ENCODE peak calls at places on chromosomes 2 and 18, in seven cellular contexts. B is colonic mucosa; C is H9; X is lung; P is cardiac muscle cell; K is transverse colon; G is CD4-positive, CD25-positive, alpha-beta regulatory T cell. L is an unnamed sample.

GRCh38 chr2:152127628-152128027 is 28.8 kb upstream of the CACNB4 start:
- DNase-seq in B (no peak), C (no peak), X (no peak), P (no peak), K (no peak), G (no peak), L (no peak)

GRCh38 chr2:105114551-105114950 is 76.7 kb downstream of the MRPS9 start:
- DNase-seq in B (no peak), C (no peak), X (no peak), P (peak; percentile 78), K (no peak), G (no peak), L (no peak)

GRCh38 chr2:109270758-109271305 is 141.8 kb downstream of the SH3RF3 start:
- DNase-seq in B (peak; percentile 54), C (no peak), X (peak; percentile 73), P (peak; percentile 33), K (peak; percentile 56), G (no peak), L (no peak)

GRCh38 chr2:65835106-65835505 is 402.7 kb upstream of the SPRED2 start:
- DNase-seq in B (no peak), C (no peak), X (no peak), P (no peak), K (no peak), G (no peak), L (no peak)

GRCh38 chr2:17398770-17399169 is 119.5 kb downstream of the RAD51AP2 start:
- DNase-seq in B (no peak), C (no peak), X (no peak), P (no peak), K (no peak), G (no peak), L (no peak)

GRCh38 chr2:218853766-218854165 is 5.8 kb upstream of the WNT6 start:
- DNase-seq in B (no peak), C (no peak), X (no peak), P (peak; percentile 63), K (no peak), G (no peak), L (no peak)

GRCh38 chr2:144835634-144836351 is 315.9 kb upstream of the ZEB2 start:
- DNase-seq in B (no peak), C (no peak), X (no peak), P (peak; percentile 21), K (no peak), G (no peak), L (no peak)

GRCh38 chr2:127400533-127400896 is 12.7 kb upstream of the MAP3K2 start:
- DNase-seq in B (peak; percentile 80), C (no peak), X (no peak), P (no peak), K (peak; percentile 72), G (no peak), L (no peak)

GRCh38 chr2:27723372-27724144 is 48.0 kb upstream of the MRPL33 start:
- DNase-seq in B (peak; percentile 78), C (peak; percentile 76), X (peak; percentile 71), P (peak; percentile 85), K (peak; percentile 70), G (no peak), L (no peak)

GRCh38 chr18:10431680-10432079 is 22.8 kb upstream of the APCDD1 start:
- DNase-seq in B (no peak), C (no peak), X (no peak), P (no peak), K (no peak), G (no peak), L (no peak)

GRCh38 chr2:45330113-45330512 is 281.0 kb downstream of the SRBD1 start:
- DNase-seq in B (no peak), C (no peak), X (no peak), P (no peak), K (no peak), G (no peak), L (no peak)

GRCh38 chr2:145800201-145801091 is 1280.5 kb upstream of the ZEB2 start:
- DNase-seq in B (no peak), C (no peak), X (no peak), P (peak; percentile 27), K (no peak), G (no peak), L (no peak)

GRCh38 chr2:47512581-47513083 is 109.7 kb downstream of the MSH2 start:
- DNase-seq in B (no peak), C (no peak), X (no peak), P (peak; percentile 30), K (no peak), G (no peak), L (no peak)

GRCh38 chr2:224909885-224910517 is 132.3 kb downstream of the DOCK10 start:
- DNase-seq in B (no peak), C (no peak), X (peak; percentile 62), P (peak; percentile 91), K (no peak), G (peak; percentile 15), L (peak; percentile 6)

GRCh38 chr2:172977330-172978052 is 98.2 kb upstream of the MAP3K20 start:
- DNase-seq in B (no peak), C (peak; percentile 43), X (no peak), P (no peak), K (no peak), G (no peak), L (no peak)

GRCh38 chr2:34474646-34475045 is 875.5 kb upstream of the FAM98A start:
- DNase-seq in B (no peak), C (no peak), X (no peak), P (no peak), K (no peak), G (no peak), L (no peak)

GRCh38 chr2:21422050-21422449 is 298.3 kb downstream of the TDRD15 start:
- DNase-seq in B (peak; percentile 27), C (peak; percentile 81), X (no peak), P (no peak), K (peak; percentile 16), G (no peak), L (no peak)

GRCh38 chr2:164928101-164928673 is 27.1 kb downstream of the SLC38A11 start:
- DNase-seq in B (no peak), C (no peak), X (no peak), P (no peak), K (no peak), G (no peak), L (no peak)

DNA sequence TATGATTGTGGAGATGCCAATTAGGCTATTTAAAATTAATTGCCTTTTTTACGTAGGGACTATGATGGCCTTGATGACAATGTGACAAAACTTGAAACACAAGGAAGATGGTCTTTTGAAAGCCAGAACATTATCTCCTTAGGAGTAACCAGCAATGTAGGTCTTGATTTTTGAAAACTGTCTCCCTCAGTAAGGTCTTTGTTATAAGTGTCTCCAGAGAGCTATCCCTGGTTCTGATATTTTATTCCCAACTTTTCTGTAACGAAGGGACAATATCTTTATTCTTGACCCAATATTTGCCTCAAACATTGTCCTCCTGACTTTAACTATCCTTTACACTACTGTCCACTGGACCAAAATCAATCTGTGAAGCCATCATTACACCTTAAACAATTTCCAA is 493.2 kb downstream of the CCDC85A start:
- DNase-seq in B (no peak), C (no peak), X (no peak), P (no peak), K (no peak), G (no peak), L (no peak)
- H3K9me3 ChIP-seq in B (no peaks in the 10 kb centered on the region), C (peaks cover 15% of the 10 kb centered on the region), X (peaks cover 15% of the 10 kb centered on the region), P (no peaks in the 10 kb centered on the region), K (peaks cover 11% of the 10 kb centered on the region), G (peaks cover 20% of the 10 kb centered on the region), L (no peaks in the 10 kb centered on the region)

DNA sequence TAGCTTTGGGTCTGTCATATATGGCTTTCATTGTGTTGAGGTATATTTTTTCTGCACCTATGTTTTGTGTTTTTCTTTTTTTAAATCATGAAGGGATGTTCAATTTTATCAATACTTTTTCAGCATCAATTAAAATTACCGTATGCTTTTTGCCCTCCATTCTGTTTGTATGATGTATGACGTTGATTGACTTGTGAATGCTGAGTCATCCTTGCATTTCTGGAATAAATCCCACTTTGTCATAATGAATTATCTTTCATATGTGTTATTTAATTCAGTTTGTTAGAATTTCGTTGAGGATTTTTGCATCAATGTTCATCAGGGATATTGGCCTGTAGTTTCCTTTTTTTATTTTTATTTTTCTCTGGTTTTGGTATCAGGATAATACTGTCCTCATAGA is 790.9 kb downstream of the TMEM182 start:
- DNase-seq in B (no peak), C (no peak), X (no peak), P (no peak), K (no peak), G (no peak), L (no peak)
- H3K9me3 ChIP-seq in B (no peaks in the 10 kb centered on the region), C (no peaks in the 10 kb centered on the region), X (no peaks in the 10 kb centered on the region), P (no peaks in the 10 kb centered on the region), K (no peaks in the 10 kb centered on the region), G (peaks cover 11% of the 10 kb centered on the region), L (no peaks in the 10 kb centered on the region)

DNA sequence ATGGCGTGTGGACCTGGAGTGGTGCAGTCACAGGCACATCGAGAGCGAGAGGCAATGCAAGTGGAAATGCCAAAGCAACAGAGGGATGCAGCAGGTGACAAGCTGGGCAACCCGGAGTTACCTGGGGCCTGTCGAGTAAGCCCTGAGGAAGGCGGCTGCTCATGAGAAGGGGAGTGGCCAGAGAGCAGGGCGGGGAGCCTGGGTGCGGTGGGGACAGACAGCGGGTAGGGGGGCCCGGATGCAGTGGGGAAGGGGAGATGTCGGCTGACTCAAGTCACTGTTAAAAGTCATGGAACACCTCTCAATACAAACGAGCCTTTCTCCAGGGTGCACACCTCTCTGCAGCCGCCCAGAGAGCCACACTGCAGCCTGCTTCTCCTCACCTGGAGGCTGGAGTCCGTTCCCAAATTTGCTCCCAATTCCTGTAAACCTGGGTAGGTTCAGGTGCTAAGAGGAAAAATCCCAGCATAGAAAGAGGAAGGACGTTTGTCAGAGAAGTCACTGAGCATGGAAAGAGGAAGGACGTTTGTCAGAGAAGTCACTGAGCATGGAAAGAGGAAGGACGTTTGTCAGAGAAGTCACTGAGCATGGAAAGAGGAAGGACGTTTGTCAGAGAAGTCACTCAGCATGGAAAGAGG is 71.8 kb upstream of the TWIST2 start:
- DNase-seq in B (no peak), C (no peak), X (no peak), P (no peak), K (no peak), G (no peak), L (no peak)
- H3K9me3 ChIP-seq in B (no peaks in the 10 kb centered on the region), C (no peaks in the 10 kb centered on the region), X (peaks cover 3% of the 10 kb centered on the region), P (no peaks in the 10 kb centered on the region), K (no peaks in the 10 kb centered on the region), G (no peaks in the 10 kb centered on the region), L (no peaks in the 10 kb centered on the region)

GRCh38 chr2:241870081-241870541 is 582 bp downstream of the RTP5 start:
- DNase-seq in B (no peak), C (no peak), X (no peak), P (no peak), K (no peak), G (no peak), L (no peak)

GRCh38 chr2:241869087-241869961 is at the start of gene RTP5:
- DNase-seq in B (no peak), C (no peak), X (no peak), P (no peak), K (no peak), G (no peak), L (no peak)

GRCh38 chr2:241866896-241867631 is 2.5 kb upstream of the RTP5 start:
- DNase-seq in B (no peak), C (no peak), X (no peak), P (no peak), K (no peak), G (no peak), L (no peak)

GRCh38 chr2:241867776-241868420 is 1.6 kb upstream of the RTP5 start:
- DNase-seq in B (no peak), C (no peak), X (no peak), P (no peak), K (no peak), G (no peak), L (no peak)

DNA sequence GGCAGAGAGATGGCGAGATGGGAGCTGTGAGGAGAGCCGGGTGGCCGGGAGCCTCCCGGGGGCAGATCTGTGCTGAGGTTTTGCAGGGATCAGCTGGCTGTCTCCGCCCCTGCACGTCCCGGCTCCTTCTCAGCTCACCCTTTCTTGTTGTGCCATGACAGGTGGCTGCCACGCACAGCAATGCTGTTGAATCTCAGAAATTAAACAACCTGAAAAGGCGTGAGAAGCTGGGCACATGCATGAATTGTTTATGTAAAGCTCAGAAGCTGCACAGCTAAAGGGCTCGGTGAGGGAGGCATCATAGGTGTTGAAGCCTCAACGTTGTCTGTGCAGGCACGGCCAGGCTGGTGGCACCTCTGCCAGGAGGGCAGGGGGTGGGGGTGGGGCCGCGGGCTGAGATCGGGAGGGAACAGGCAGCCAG is 858 bp upstream of the RTP5 start:
- DNase-seq in B (no peak), C (no peak), X (no peak), P (no peak), K (no peak), G (no peak), L (no peak)
- H3K9me3 ChIP-seq in B (no peaks in the 10 kb centered on the region), C (no peaks in the 10 kb centered on the region), X (peaks cover 13% of the 10 kb centered on the region), P (no peaks in the 10 kb centered on the region), K (no peaks in the 10 kb centered on the region), G (no peaks in the 10 kb centered on the region), L (no peaks in the 10 kb centered on the region)

L was measured in effector memory CD4-positive, alpha-beta T cell.